ENCODE peak calls at places on chromosomes 3 and 15, in eight cellular contexts. One of them, this sample, is unnamed.

GRCh38 chr3:115108614-115109013 is 38.5 kb downstream of the ZBTB20 start:
- DNase-seq in NCI-H1417: no peak
- DNase-seq in endothelial cell: no peak
- DNase-seq in cardiac muscle cell: no peak
- DNase-seq in progenitor cell of endocrine pancreas: no peak
- DNase-seq in LoVo: no peak
- DNase-seq in memory B cell: no peak
- DNase-seq in NCI-H1092: no peak
- DNase-seq in this sample: no peak

GRCh38 chr3:52524752-52525661 is 8.7 kb downstream of the NT5DC2 start:
- DNase-seq in endothelial cell: no peak
- DNase-seq in memory B cell: no peak
- DNase-seq in progenitor cell of endocrine pancreas: no peak
- DNase-seq in NCI-H1417: peak; percentile 60
- DNase-seq in cardiac muscle cell: no peak
- DNase-seq in LoVo: no peak
- DNase-seq in NCI-H1092: no peak
- DNase-seq in this sample: no peak

GRCh38 chr15:38367476-38367875 is 86.5 kb upstream of the FAM98B start:
- DNase-seq in LoVo: no peak
- DNase-seq in endothelial cell: no peak
- DNase-seq in progenitor cell of endocrine pancreas: no peak
- DNase-seq in NCI-H1092: no peak
- DNase-seq in cardiac muscle cell: no peak
- DNase-seq in NCI-H1417: no peak
- DNase-seq in memory B cell: no peak
- DNase-seq in this sample: no peak

GRCh38 chr3:123071146-123071545 is 4.3 kb downstream of the PDIA5 start:
- DNase-seq in LoVo: no peak
- DNase-seq in endothelial cell: no peak
- DNase-seq in NCI-H1092: peak; percentile 71
- DNase-seq in cardiac muscle cell: no peak
- DNase-seq in progenitor cell of endocrine pancreas: no peak
- DNase-seq in memory B cell: no peak
- DNase-seq in NCI-H1417: no peak
- DNase-seq in this sample: no peak

GRCh38 chr3:58021072-58021959 is 13.1 kb downstream of the FLNB start:
- DNase-seq in memory B cell: no peak
- DNase-seq in NCI-H1417: peak; percentile 78
- DNase-seq in cardiac muscle cell: no peak
- DNase-seq in progenitor cell of endocrine pancreas: no peak
- DNase-seq in LoVo: peak; percentile 54
- DNase-seq in NCI-H1092: no peak
- DNase-seq in endothelial cell: no peak
- DNase-seq in this sample: no peak

GRCh38 chr3:196600359-196600758 is 31.9 kb downstream of the FBXO45 start:
- DNase-seq in NCI-H1417: no peak
- DNase-seq in endothelial cell: no peak
- DNase-seq in cardiac muscle cell: no peak
- DNase-seq in memory B cell: no peak
- DNase-seq in NCI-H1092: no peak
- DNase-seq in progenitor cell of endocrine pancreas: no peak
- DNase-seq in LoVo: no peak
- DNase-seq in this sample: no peak

GRCh38 chr3:120461416-120461815 is 10.6 kb upstream of the FSTL1 start:
- DNase-seq in LoVo: no peak
- DNase-seq in NCI-H1092: no peak
- DNase-seq in cardiac muscle cell: no peak
- DNase-seq in progenitor cell of endocrine pancreas: no peak
- DNase-seq in NCI-H1417: no peak
- DNase-seq in endothelial cell: no peak
- DNase-seq in memory B cell: no peak
- DNase-seq in this sample: no peak

GRCh38 chr3:193780371-193780770 is 187.4 kb downstream of the OPA1 start:
- DNase-seq in cardiac muscle cell: no peak
- DNase-seq in memory B cell: no peak
- DNase-seq in LoVo: no peak
- DNase-seq in NCI-H1417: no peak
- DNase-seq in endothelial cell: no peak
- DNase-seq in NCI-H1092: no peak
- DNase-seq in progenitor cell of endocrine pancreas: no peak
- DNase-seq in this sample: no peak

GRCh38 chr15:75727851-75728715 is 15.4 kb upstream of the CSPG4 start:
- DNase-seq in NCI-H1092: peak; percentile 42
- DNase-seq in endothelial cell: peak; percentile 68
- DNase-seq in cardiac muscle cell: peak; percentile 52
- DNase-seq in NCI-H1417: peak; percentile 65
- DNase-seq in memory B cell: peak; percentile 69
- DNase-seq in LoVo: no peak
- DNase-seq in progenitor cell of endocrine pancreas: no peak
- DNase-seq in this sample: peak; percentile 72

GRCh38 chr3:77795013-77795412 is 755.1 kb downstream of the ROBO2 start:
- DNase-seq in memory B cell: no peak
- DNase-seq in NCI-H1417: no peak
- DNase-seq in NCI-H1092: no peak
- DNase-seq in endothelial cell: no peak
- DNase-seq in LoVo: no peak
- DNase-seq in cardiac muscle cell: no peak
- DNase-seq in progenitor cell of endocrine pancreas: peak; percentile 9
- DNase-seq in this sample: no peak

GRCh38 chr15:41554915-41555314 is 4.1 kb upstream of the TYRO3 start:
- DNase-seq in memory B cell: no peak
- DNase-seq in cardiac muscle cell: no peak
- DNase-seq in endothelial cell: no peak
- DNase-seq in progenitor cell of endocrine pancreas: no peak
- DNase-seq in NCI-H1417: no peak
- DNase-seq in NCI-H1092: no peak
- DNase-seq in LoVo: no peak
- DNase-seq in this sample: no peak

GRCh38 chr3:197029511-197030167 is at the start of gene MELTF:
- DNase-seq in endothelial cell: peak; percentile 86
- DNase-seq in cardiac muscle cell: peak; percentile 87
- DNase-seq in progenitor cell of endocrine pancreas: peak; percentile 71
- DNase-seq in memory B cell: peak; percentile 80
- DNase-seq in LoVo: peak; percentile 81
- DNase-seq in NCI-H1417: peak; percentile 78
- DNase-seq in NCI-H1092: peak; percentile 19
- DNase-seq in this sample: no peak

GRCh38 chr3:16838561-16838960 is 46.2 kb upstream of the PLCL2 start:
- DNase-seq in cardiac muscle cell: no peak
- DNase-seq in progenitor cell of endocrine pancreas: no peak
- DNase-seq in memory B cell: no peak
- DNase-seq in NCI-H1092: no peak
- DNase-seq in LoVo: no peak
- DNase-seq in NCI-H1417: no peak
- DNase-seq in endothelial cell: no peak
- DNase-seq in this sample: peak; percentile 75

GRCh38 chr3:138202945-138203701 is 16.0 kb downstream of the ARMC8 start:
- DNase-seq in NCI-H1092: no peak
- DNase-seq in progenitor cell of endocrine pancreas: no peak
- DNase-seq in NCI-H1417: no peak
- DNase-seq in memory B cell: no peak
- DNase-seq in LoVo: no peak
- DNase-seq in cardiac muscle cell: no peak
- DNase-seq in endothelial cell: no peak
- DNase-seq in this sample: no peak

GRCh38 chr3:73827658-73828313 is 203.0 kb upstream of the PDZRN3 start:
- DNase-seq in NCI-H1092: no peak
- DNase-seq in memory B cell: no peak
- DNase-seq in cardiac muscle cell: peak; percentile 13
- DNase-seq in LoVo: no peak
- DNase-seq in progenitor cell of endocrine pancreas: no peak
- DNase-seq in NCI-H1417: no peak
- DNase-seq in endothelial cell: no peak
- DNase-seq in this sample: no peak

GRCh38 chr3:18891641-18892040 is 256.7 kb upstream of the KCNH8 start:
- DNase-seq in memory B cell: no peak
- DNase-seq in cardiac muscle cell: no peak
- DNase-seq in progenitor cell of endocrine pancreas: no peak
- DNase-seq in endothelial cell: no peak
- DNase-seq in NCI-H1092: no peak
- DNase-seq in NCI-H1417: no peak
- DNase-seq in LoVo: no peak
- DNase-seq in this sample: no peak

GRCh38 chr3:170815340-170815739 is 54.7 kb downstream of the RPL22L1 start:
- DNase-seq in memory B cell: no peak
- DNase-seq in progenitor cell of endocrine pancreas: no peak
- DNase-seq in NCI-H1092: peak; percentile 53
- DNase-seq in endothelial cell: no peak
- DNase-seq in LoVo: peak; percentile 72
- DNase-seq in NCI-H1417: peak; percentile 93
- DNase-seq in cardiac muscle cell: peak; percentile 67
- DNase-seq in this sample: peak; percentile 56

GRCh38 chr15:74306801-74307217 is 60.6 kb downstream of the CYP11A1 start:
- DNase-seq in progenitor cell of endocrine pancreas: no peak
- DNase-seq in memory B cell: no peak
- DNase-seq in NCI-H1092: no peak
- DNase-seq in LoVo: peak; percentile 12
- DNase-seq in endothelial cell: no peak
- DNase-seq in cardiac muscle cell: no peak
- DNase-seq in NCI-H1417: peak; percentile 60
- DNase-seq in this sample: no peak

GRCh38 chr15:66573719-66574641 is 8.2 kb upstream of the LCTL start:
- DNase-seq in progenitor cell of endocrine pancreas: no peak
- DNase-seq in memory B cell: no peak
- DNase-seq in NCI-H1417: no peak
- DNase-seq in cardiac muscle cell: no peak
- DNase-seq in NCI-H1092: no peak
- DNase-seq in LoVo: no peak
- DNase-seq in endothelial cell: no peak
- DNase-seq in this sample: peak; percentile 11

GRCh38 chr3:53970656-53971055 is 79.0 kb upstream of the SELENOK start:
- DNase-seq in memory B cell: no peak
- DNase-seq in progenitor cell of endocrine pancreas: peak; percentile 20
- DNase-seq in cardiac muscle cell: peak; percentile 65
- DNase-seq in endothelial cell: no peak
- DNase-seq in LoVo: no peak
- DNase-seq in NCI-H1417: no peak
- DNase-seq in NCI-H1092: no peak
- DNase-seq in this sample: no peak

GRCh38 chr3:113436794-113437193 is 4.5 kb downstream of the CFAP44 start:
- DNase-seq in NCI-H1092: no peak
- DNase-seq in NCI-H1417: no peak
- DNase-seq in endothelial cell: no peak
- DNase-seq in memory B cell: no peak
- DNase-seq in progenitor cell of endocrine pancreas: no peak
- DNase-seq in cardiac muscle cell: no peak
- DNase-seq in LoVo: peak; percentile 26
- DNase-seq in this sample: no peak

GRCh38 chr15:49145651-49146609 is 9.5 kb downstream of the COPS2 start:
- DNase-seq in endothelial cell: peak; percentile 37
- DNase-seq in NCI-H1417: peak; percentile 45
- DNase-seq in progenitor cell of endocrine pancreas: no peak
- DNase-seq in memory B cell: no peak
- DNase-seq in cardiac muscle cell: peak; percentile 67
- DNase-seq in NCI-H1092: no peak
- DNase-seq in LoVo: peak; percentile 63
- DNase-seq in this sample: no peak

GRCh38 chr15:45678459-45679178 is 43.8 kb downstream of the SQOR start:
- DNase-seq in NCI-H1092: no peak
- DNase-seq in memory B cell: no peak
- DNase-seq in progenitor cell of endocrine pancreas: no peak
- DNase-seq in NCI-H1417: no peak
- DNase-seq in endothelial cell: no peak
- DNase-seq in LoVo: no peak
- DNase-seq in cardiac muscle cell: no peak
- DNase-seq in this sample: no peak

GRCh38 chr3:168511428-168512014 is 415.8 kb upstream of the GOLIM4 start:
- DNase-seq in NCI-H1092: no peak
- DNase-seq in memory B cell: no peak
- DNase-seq in NCI-H1417: peak; percentile 59
- DNase-seq in progenitor cell of endocrine pancreas: no peak
- DNase-seq in cardiac muscle cell: peak; percentile 42
- DNase-seq in LoVo: no peak
- DNase-seq in endothelial cell: no peak
- DNase-seq in this sample: no peak

GRCh38 chr3:109018828-109019227 is 65.1 kb upstream of the GUCA1C start:
- DNase-seq in endothelial cell: no peak
- DNase-seq in NCI-H1092: no peak
- DNase-seq in LoVo: no peak
- DNase-seq in memory B cell: no peak
- DNase-seq in progenitor cell of endocrine pancreas: no peak
- DNase-seq in NCI-H1417: no peak
- DNase-seq in cardiac muscle cell: no peak
- DNase-seq in this sample: no peak

GRCh38 chr15:63189955-63190691 is 717 bp downstream of the RAB8B start:
- DNase-seq in LoVo: no peak
- DNase-seq in memory B cell: no peak
- DNase-seq in NCI-H1417: peak; percentile 64
- DNase-seq in endothelial cell: no peak
- DNase-seq in cardiac muscle cell: no peak
- DNase-seq in NCI-H1092: no peak
- DNase-seq in progenitor cell of endocrine pancreas: no peak
- DNase-seq in this sample: no peak

GRCh38 chr3:19559724-19560442 is 374.1 kb downstream of the EFHB start:
- DNase-seq in cardiac muscle cell: no peak
- DNase-seq in progenitor cell of endocrine pancreas: no peak
- DNase-seq in NCI-H1092: no peak
- DNase-seq in LoVo: no peak
- DNase-seq in endothelial cell: no peak
- DNase-seq in NCI-H1417: no peak
- DNase-seq in memory B cell: no peak
- DNase-seq in this sample: no peak

GRCh38 chr3:40621252-40621651 is 96.5 kb downstream of the ZNF621 start:
- DNase-seq in LoVo: no peak
- DNase-seq in NCI-H1417: no peak
- DNase-seq in NCI-H1092: no peak
- DNase-seq in endothelial cell: no peak
- DNase-seq in memory B cell: no peak
- DNase-seq in cardiac muscle cell: no peak
- DNase-seq in progenitor cell of endocrine pancreas: no peak
- DNase-seq in this sample: no peak

GRCh38 chr3:45917146-45917885 is 25.9 kb upstream of the CXCR6 start:
- DNase-seq in endothelial cell: no peak
- DNase-seq in cardiac muscle cell: no peak
- DNase-seq in NCI-H1417: peak; percentile 84
- DNase-seq in memory B cell: no peak
- DNase-seq in LoVo: no peak
- DNase-seq in NCI-H1092: no peak
- DNase-seq in progenitor cell of endocrine pancreas: no peak
- DNase-seq in this sample: no peak

GRCh38 chr3:175337631-175338030 is 478.5 kb downstream of the NAALADL2 start:
- DNase-seq in NCI-H1092: no peak
- DNase-seq in NCI-H1417: no peak
- DNase-seq in endothelial cell: no peak
- DNase-seq in cardiac muscle cell: no peak
- DNase-seq in progenitor cell of endocrine pancreas: no peak
- DNase-seq in LoVo: no peak
- DNase-seq in memory B cell: no peak
- DNase-seq in this sample: no peak

GRCh38 chr15:25527118-25527517 is 88.3 kb upstream of the UBE3A start:
- DNase-seq in NCI-H1092: no peak
- DNase-seq in progenitor cell of endocrine pancreas: no peak
- DNase-seq in cardiac muscle cell: no peak
- DNase-seq in NCI-H1417: no peak
- DNase-seq in memory B cell: no peak
- DNase-seq in LoVo: no peak
- DNase-seq in endothelial cell: no peak
- DNase-seq in this sample: no peak

GRCh38 chr15:84893607-84894006 is 9.1 kb downstream of the SLC28A1 start:
- DNase-seq in memory B cell: no peak
- DNase-seq in endothelial cell: no peak
- DNase-seq in NCI-H1417: no peak
- DNase-seq in NCI-H1092: no peak
- DNase-seq in cardiac muscle cell: no peak
- DNase-seq in LoVo: no peak
- DNase-seq in progenitor cell of endocrine pancreas: no peak
- DNase-seq in this sample: no peak

GRCh38 chr3:126781889-126782491 is 78.0 kb downstream of the CHCHD6 start:
- DNase-seq in progenitor cell of endocrine pancreas: no peak
- DNase-seq in cardiac muscle cell: peak; percentile 4
- DNase-seq in NCI-H1417: peak; percentile 63
- DNase-seq in LoVo: no peak
- DNase-seq in memory B cell: no peak
- DNase-seq in NCI-H1092: no peak
- DNase-seq in endothelial cell: no peak
- DNase-seq in this sample: no peak

GRCh38 chr3:168952551-168952950 is 711.0 kb downstream of the MECOM start:
- DNase-seq in cardiac muscle cell: peak; percentile 7
- DNase-seq in NCI-H1092: no peak
- DNase-seq in memory B cell: no peak
- DNase-seq in LoVo: no peak
- DNase-seq in NCI-H1417: peak; percentile 62
- DNase-seq in endothelial cell: no peak
- DNase-seq in progenitor cell of endocrine pancreas: no peak
- DNase-seq in this sample: no peak

This sample was measured in right lobe of liver.